ENCODE peak calls at places on chromosomes 16 and 17, in seven cellular contexts. N is GM12878, W is transverse colon, K is MM.1S, E is Peyer's patch, B is body of pancreas, F is tibial nerve. S is an unnamed sample.

GRCh38 chr17:60355663-60356594 is 36.0 kb downstream of the USP32 start:
- DNase-seq in F (no peak), N (no peak), W (no peak), K (no peak), B (no peak), E (no peak), S (no peak)

GRCh38 chr17:80559688-80560290 is 15.2 kb downstream of the RPTOR start:
- DNase-seq in F (no peak), E (no peak), K (no peak), W (no peak), N (no peak), B (no peak), S (no peak)

GRCh38 chr17:16818340-16818739 is 128.3 kb downstream of the CCDC144A start:
- DNase-seq in K (no peak), B (no peak), E (no peak), N (no peak), F (no peak), W (no peak), S (no peak)

GRCh38 chr17:5580974-5581373 is 3.3 kb downstream of the NLRP1 start:
- DNase-seq in B (no peak), N (no peak), K (no peak), W (no peak), F (no peak), E (no peak), S (no peak)

GRCh38 chr17:49575524-49576120 is at the start of gene NXPH3:
- DNase-seq in B (peak; percentile 42), N (no peak), E (no peak), F (no peak), W (peak; percentile 74), K (peak; percentile 64), S (peak; percentile 96)

GRCh38 chr17:12485361-12485911 is 180.3 kb upstream of the MYOCD start:
- DNase-seq in W (no peak), K (no peak), B (no peak), E (no peak), N (no peak), F (no peak), S (no peak)

GRCh38 chr17:45277216-45277849 is 15.4 kb upstream of the SPATA32 start:
- DNase-seq in K (peak; percentile 89), F (peak; percentile 92), B (peak; percentile 98), W (peak; percentile 94), N (peak; percentile 66), E (peak; percentile 97), S (no peak)

GRCh38 chr16:76194621-76195015 is 82.6 kb upstream of the CNTNAP4 start:
- DNase-seq in B (no peak), E (no peak), W (no peak), F (no peak), K (no peak), N (no peak), S (no peak)

GRCh38 chr16:88493879-88494278 is 40.8 kb downstream of the ZFPM1 start:
- DNase-seq in K (no peak), E (no peak), B (no peak), F (no peak), N (no peak), W (no peak), S (no peak)

GRCh38 chr16:8964462-8964861 is 756 bp upstream of the USP7 start:
- DNase-seq in W (no peak), B (no peak), K (no peak), N (no peak), E (no peak), F (no peak), S (no peak)

GRCh38 chr16:8963010-8963824 is 489 bp downstream of the USP7 start:
- DNase-seq in W (no peak), B (peak; percentile 27), N (no peak), K (no peak), F (no peak), E (no peak), S (peak; percentile 89)

GRCh38 chr16:8967437-8967821 is 3.7 kb upstream of the USP7 start:
- DNase-seq in W (no peak), B (no peak), N (no peak), E (no peak), K (no peak), F (no peak), S (no peak)

GRCh38 chr16:8963825-8964441 is at the start of gene USP7:
- DNase-seq in E (peak; percentile 87), W (peak; percentile 94), B (peak; percentile 91), F (peak; percentile 89), N (no peak), K (peak; percentile 90), S (peak; percentile 92)

GRCh38 chr16:8966781-8967436 is 3.2 kb upstream of the USP7 start:
- DNase-seq in F (no peak), B (no peak), N (no peak), K (no peak), W (peak; percentile 39), E (no peak), S (peak; percentile 47)
- H3K27ac ChIP-seq in F (no peak overlapping the region), B (no peak overlapping the region), N (no peak overlapping the region), K (no peak overlapping the region), W (peak overlapping the region; percentile 74), E (peak overlapping the region; percentile 27), S (no peak overlapping the region)

DNA sequence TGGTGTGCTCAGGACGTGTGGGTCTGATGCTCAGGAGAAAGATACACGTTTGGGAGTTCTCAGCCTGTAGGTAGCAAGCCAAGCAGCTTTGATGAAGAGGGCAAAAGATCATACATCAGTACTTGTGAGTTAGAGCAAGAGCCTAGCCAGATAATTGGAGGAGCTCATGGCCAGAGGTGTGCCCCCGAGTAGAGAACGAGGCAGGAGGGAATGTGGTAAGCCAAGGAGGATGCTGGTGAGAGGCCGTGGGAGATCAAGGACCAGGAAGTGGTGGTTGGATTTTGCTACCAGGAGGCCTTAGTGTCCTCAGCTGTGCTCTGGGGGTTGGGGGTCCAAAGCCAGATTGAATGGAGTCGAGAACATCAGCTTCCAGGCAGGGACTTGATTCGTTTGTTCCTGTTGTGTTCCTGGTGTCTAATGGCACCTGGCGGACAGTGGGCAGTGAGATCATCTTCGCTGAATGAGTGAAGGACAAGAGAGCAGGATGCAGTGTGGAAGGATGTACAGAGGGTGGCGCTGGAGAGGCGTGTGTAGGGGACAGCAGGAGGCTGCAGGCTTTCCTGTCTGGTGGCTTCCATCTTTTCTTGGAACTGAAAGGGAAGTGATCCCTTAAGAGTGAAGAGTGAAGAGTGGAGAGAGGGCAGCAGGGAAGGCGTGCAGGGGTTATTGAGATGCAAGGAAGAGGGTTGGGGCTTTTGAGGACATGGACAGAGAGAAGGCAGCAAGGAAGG is 11.6 kb downstream of the FBXL19 start:
- DNase-seq in F (no peak), E (peak; percentile 31), B (peak; percentile 52), W (peak; percentile 49), K (peak; percentile 17), N (no peak), S (no peak)
- H3K9me3 ChIP-seq in F (no peaks in the 10 kb centered on the region), E (no peaks in the 10 kb centered on the region), B (no peaks in the 10 kb centered on the region), W (no peaks in the 10 kb centered on the region), K (no peaks in the 10 kb centered on the region), N (no peaks in the 10 kb centered on the region), S (no peaks in the 10 kb centered on the region)

GRCh38 chr16:27549607-27549856 is 181 bp downstream of the GTF3C1 start:
- DNase-seq in K (no peak), B (no peak), F (no peak), E (no peak), N (no peak), W (no peak), S (no peak)

GRCh38 chr16:27551046-27551445 is 1.1 kb downstream of the KATNIP start:
- DNase-seq in E (no peak), B (no peak), F (no peak), N (no peak), K (no peak), W (no peak), S (no peak)

GRCh38 chr16:27550582-27550920 is 607 bp downstream of the KATNIP start:
- DNase-seq in W (no peak), K (no peak), E (no peak), N (no peak), F (no peak), B (no peak), S (no peak)

GRCh38 chr16:27547851-27548250 is 1.9 kb downstream of the GTF3C1 start:
- DNase-seq in N (no peak), E (no peak), F (no peak), B (no peak), K (no peak), W (no peak), S (no peak)

DNA sequence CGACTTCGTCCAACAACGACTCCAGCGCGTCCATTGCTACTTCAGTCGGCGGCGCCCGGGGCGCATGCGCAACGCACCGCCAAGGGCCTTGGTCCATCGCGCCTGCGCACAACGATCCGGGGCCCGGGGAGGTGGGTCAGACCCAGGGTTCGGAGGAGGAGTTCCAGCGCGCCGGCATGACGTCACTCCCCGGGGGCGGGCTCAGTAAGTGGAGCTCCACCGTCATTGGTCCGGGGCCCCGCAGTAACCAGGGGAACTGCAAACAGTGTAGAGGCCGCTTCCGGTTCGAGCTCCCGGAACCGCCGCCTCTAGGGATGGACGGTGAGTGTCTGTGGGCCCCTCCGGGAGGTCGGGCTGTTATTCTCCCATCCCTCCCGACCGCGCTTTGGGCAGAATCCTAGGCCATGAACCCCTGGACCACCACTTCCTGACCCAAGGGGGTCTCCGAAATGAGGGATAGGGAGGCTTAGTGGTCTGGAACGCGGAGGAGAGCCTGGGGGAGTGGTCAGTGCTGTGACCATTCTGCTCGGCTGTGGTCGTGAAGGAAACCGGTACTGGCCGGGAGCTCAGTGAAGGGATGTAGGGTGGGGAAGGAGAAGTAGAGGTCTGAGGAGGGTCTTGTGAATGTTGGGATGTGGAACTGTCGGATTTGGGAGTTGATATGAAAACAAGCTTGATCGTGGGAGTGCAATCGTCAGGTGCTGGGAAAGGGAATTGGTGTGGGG is at the start of the genes GTF3C1 and KATNIP:
- DNase-seq in E (peak; percentile 100), K (peak; percentile 99), F (peak; percentile 100), B (peak; percentile 100), N (peak; percentile 90), W (peak; percentile 100), S (peak; percentile 100)
- H3K27ac ChIP-seq in E (peak within 1 kb of the TSS; percentile 77), K (peak within 1 kb of the TSS; percentile 45), F (peak within 1 kb of the TSS; percentile 86), B (peak within 1 kb of the TSS; percentile 82), N (peak within 1 kb of the TSS; percentile 49), W (peak within 1 kb of the TSS; percentile 86), S (peak within 1 kb of the TSS; percentile 88)

GRCh38 chr16:48597563-48598392 is 12.2 kb downstream of the N4BP1 start:
- DNase-seq in K (no peak), F (no peak), W (no peak), N (no peak), B (no peak), E (no peak), S (no peak)

GRCh38 chr16:48591976-48592375 is 18.0 kb downstream of the N4BP1 start:
- DNase-seq in N (no peak), W (no peak), K (no peak), F (no peak), B (no peak), E (no peak), S (no peak)

GRCh38 chr16:48596326-48596725 is 13.7 kb downstream of the N4BP1 start:
- DNase-seq in F (no peak), K (peak; percentile 24), B (no peak), N (no peak), W (no peak), E (no peak), S (no peak)

GRCh38 chr16:48590476-48590875 is 19.5 kb downstream of the N4BP1 start:
- DNase-seq in F (no peak), E (no peak), K (no peak), N (no peak), B (no peak), W (no peak), S (no peak)

DNA sequence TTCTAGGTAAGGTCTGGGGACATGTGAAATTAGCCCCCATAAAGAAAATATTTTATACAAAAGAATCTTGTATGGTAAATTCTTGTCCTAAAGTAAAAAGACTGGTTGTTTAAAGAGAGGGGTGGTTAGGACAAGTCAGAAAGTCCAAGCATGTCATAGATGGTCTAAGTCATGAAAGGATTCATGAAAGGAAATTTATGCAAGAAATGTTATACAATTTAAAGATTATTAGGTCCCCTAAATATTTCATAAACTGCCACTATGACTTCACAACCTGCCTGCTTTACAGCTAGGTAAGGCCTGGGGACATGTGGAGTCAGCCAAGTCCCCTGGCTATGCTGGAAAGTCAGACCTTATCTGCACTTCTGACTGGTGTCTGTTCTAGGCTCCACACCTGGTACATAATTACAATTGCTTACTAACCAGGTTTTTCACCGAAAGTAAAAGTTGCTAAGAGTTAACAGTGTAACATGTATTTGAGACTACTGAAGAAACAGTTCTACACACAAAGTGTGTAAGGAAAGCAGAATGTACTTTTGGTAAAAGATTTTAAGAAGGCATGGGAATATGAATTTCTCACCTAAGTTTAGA is 17.0 kb downstream of the N4BP1 start:
- DNase-seq in N (no peak), K (peak; percentile 26), B (no peak), W (no peak), F (no peak), E (no peak), S (no peak)
- H3K9me3 ChIP-seq in N (peaks cover 17% of the 10 kb centered on the region), K (no peaks in the 10 kb centered on the region), B (peaks cover 5% of the 10 kb centered on the region), W (no peaks in the 10 kb centered on the region), F (no peaks in the 10 kb centered on the region), E (no peaks in the 10 kb centered on the region), S (peaks cover 18% of the 10 kb centered on the region)

S was measured in upper lobe of left lung.